ENCODE peak calls at places on chromosomes 13 and 19, in seven cellular contexts. Z, U, N, I, W, O and K are unnamed samples.

GRCh38 chr19:42601811-42602443 is 7.2 kb upstream of the CEACAM8 start:
- DNase-seq in Z (no peak), U (peak; percentile 24), N (no peak), I (peak; percentile 87), W (peak; percentile 34), O (peak; percentile 31), K (peak; percentile 40)

GRCh38 chr13:110801044-110801443 is 87.5 kb downstream of the ING1 start:
- DNase-seq in Z (no peak), U (no peak), N (no peak), I (peak; percentile 49), W (peak; percentile 13), O (no peak), K (no peak)

GRCh38 chr13:40391788-40392187 is 274.7 kb downstream of the FOXO1 start:
- DNase-seq in Z (no peak), U (no peak), N (no peak), I (no peak), W (no peak), O (no peak), K (no peak)

GRCh38 chr19:38082256-38083118 is 141.5 kb downstream of the DPF1 start:
- DNase-seq in Z (no peak), U (no peak), N (peak; percentile 72), I (no peak), W (no peak), O (no peak), K (no peak)

GRCh38 chr19:41753159-41753558 is 2.2 kb upstream of the CEACAM6 start:
- DNase-seq in Z (peak; percentile 33), U (no peak), N (peak; percentile 75), I (peak; percentile 91), W (peak; percentile 69), O (peak; percentile 65), K (peak; percentile 37)

GRCh38 chr19:33906578-33907335 is 110.1 kb downstream of the KCTD15 start:
- DNase-seq in Z (no peak), U (peak; percentile 2), N (no peak), I (peak; percentile 85), W (peak; percentile 11), O (peak; percentile 24), K (no peak)

GRCh38 chr19:35060160-35060855 is 18.8 kb downstream of the HPN start:
- DNase-seq in Z (no peak), U (no peak), N (peak; percentile 69), I (no peak), W (no peak), O (no peak), K (no peak)

GRCh38 chr19:5166262-5166661 is 174.3 kb downstream of the PTPRS start:
- DNase-seq in Z (no peak), U (peak; percentile 75), N (no peak), I (no peak), W (no peak), O (peak; percentile 73), K (no peak)

GRCh38 chr13:84137292-84137691 is 255.0 kb upstream of the SLITRK1 start:
- DNase-seq in Z (no peak), U (no peak), N (no peak), I (no peak), W (no peak), O (no peak), K (no peak)

GRCh38 chr13:31073859-31074718 is 87.6 kb downstream of the HSPH1 start:
- DNase-seq in Z (no peak), U (peak; percentile 69), N (no peak), I (no peak), W (peak; percentile 7), O (no peak), K (no peak)

GRCh38 chr13:63449549-63449948 is 2033.9 kb upstream of the PCDH20 start:
- DNase-seq in Z (no peak), U (no peak), N (no peak), I (no peak), W (peak; percentile 37), O (peak; percentile 5), K (no peak)

GRCh38 chr13:30375436-30375835 is 46.9 kb upstream of the UBE2L5 start:
- DNase-seq in Z (no peak), U (no peak), N (no peak), I (no peak), W (no peak), O (no peak), K (no peak)

GRCh38 chr13:112984954-112985802 is 16.2 kb downstream of the MCF2L start:
- DNase-seq in Z (no peak), U (no peak), N (peak; percentile 45), I (no peak), W (no peak), O (no peak), K (no peak)

GRCh38 chr19:8577247-8577646 is at the start of gene MYO1F:
- DNase-seq in Z (no peak), U (no peak), N (no peak), I (no peak), W (no peak), O (no peak), K (no peak)

DNA sequence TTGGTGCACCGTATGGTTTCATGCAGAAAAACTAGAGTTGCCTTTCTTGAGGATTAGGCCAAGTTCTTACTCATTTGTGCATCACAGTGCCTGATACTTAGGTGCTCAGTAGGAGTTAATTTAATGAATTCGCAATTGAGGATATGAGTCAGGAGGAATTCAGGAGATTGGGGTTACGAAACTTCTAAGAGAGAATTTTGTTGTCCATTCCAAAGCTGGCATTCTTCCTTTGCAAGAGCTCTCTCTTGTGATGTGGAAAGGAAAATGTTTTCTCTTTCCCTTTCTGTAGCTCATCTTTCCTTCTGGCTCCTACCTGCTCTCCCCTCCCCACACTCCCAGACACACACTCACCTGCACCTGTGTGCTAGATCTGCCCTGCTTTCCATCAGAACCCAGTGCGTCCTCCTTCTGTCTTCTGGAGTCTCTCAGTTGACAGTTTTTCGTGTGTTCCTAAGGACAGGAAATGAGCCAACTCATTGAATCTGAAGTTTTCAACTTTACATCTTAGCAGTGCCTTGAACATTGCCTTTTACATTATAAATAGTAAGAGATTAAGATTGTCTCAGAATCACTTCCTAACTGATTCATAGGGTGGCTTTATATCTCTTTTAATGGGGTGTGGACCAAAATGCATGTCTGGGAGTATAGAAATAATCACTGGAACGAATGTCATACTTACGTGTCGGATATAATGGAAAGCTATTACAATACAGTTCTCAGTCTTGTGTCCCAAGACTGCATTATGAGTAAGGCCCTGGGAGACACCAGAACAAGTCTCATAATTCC is 19.7 kb upstream of the ERCC5 start:
- DNase-seq in Z (no peak), U (peak; percentile 93), N (no peak), I (no peak), W (peak; percentile 91), O (no peak), K (no peak)
- H3K4me3 ChIP-seq in Z (no peak overlapping the region), U (peak overlapping the region; percentile 42), N (no peak overlapping the region), I (no peak overlapping the region), W (peak overlapping the region; percentile 17), O (no peak overlapping the region), K (peak overlapping the region; percentile 35)

GRCh38 chr19:58183822-58184215 is 958 bp downstream of the ZNF274 start:
- DNase-seq in Z (no peak), U (no peak), N (no peak), I (no peak), W (no peak), O (no peak), K (no peak)
- H3K9me3 ChIP-seq in Z (no peaks in the 10 kb centered on the region), U (peaks cover 81% of the 10 kb centered on the region), N (no peaks in the 10 kb centered on the region), I (peaks cover 84% of the 10 kb centered on the region), W (peaks cover 64% of the 10 kb centered on the region), O (peaks cover 95% of the 10 kb centered on the region), K (peaks cover 56% of the 10 kb centered on the region)

GRCh38 chr13:97967226-97967625 is 13.8 kb downstream of the IPO5 start:
- DNase-seq in Z (no peak), U (no peak), N (no peak), I (no peak), W (no peak), O (no peak), K (no peak)
- H3K4me3 ChIP-seq in Z (no peak overlapping the region), U (no peak overlapping the region), N (no peak overlapping the region), I (no peak overlapping the region), W (no peak overlapping the region), O (no peak overlapping the region), K (no peak overlapping the region)

GRCh38 chr13:98083507-98083906 is 59.4 kb upstream of the FARP1 start:
- DNase-seq in Z (no peak), U (peak; percentile 98), N (no peak), I (no peak), W (peak; percentile 80), O (no peak), K (peak; percentile 62)
- H3K9me3 ChIP-seq in Z (no peaks in the 10 kb centered on the region), U (no peaks in the 10 kb centered on the region), N (no peaks in the 10 kb centered on the region), I (peaks cover 8% of the 10 kb centered on the region), W (no peaks in the 10 kb centered on the region), O (no peaks in the 10 kb centered on the region), K (no peaks in the 10 kb centered on the region)

GRCh38 chr19:48556163-48556562 is 4.2 kb downstream of the SULT2B1 start:
- DNase-seq in Z (no peak), U (peak; percentile 69), N (no peak), I (peak; percentile 84), W (no peak), O (peak; percentile 93), K (peak; percentile 64)

GRCh38 chr19:48554385-48555091 is 2.6 kb downstream of the SULT2B1 start:
- DNase-seq in Z (no peak), U (no peak), N (no peak), I (peak; percentile 93), W (no peak), O (peak; percentile 97), K (no peak)

GRCh38 chr19:48551437-48552302 is at the start of gene SULT2B1:
- DNase-seq in Z (no peak), U (no peak), N (peak; percentile 89), I (no peak), W (no peak), O (peak; percentile 78), K (no peak)

GRCh38 chr19:48552406-48553322 is 692 bp downstream of the SULT2B1 start:
- DNase-seq in Z (no peak), U (no peak), N (no peak), I (no peak), W (no peak), O (no peak), K (no peak)

GRCh38 chr19:48553676-48554384 is 1.9 kb downstream of the SULT2B1 start:
- DNase-seq in Z (no peak), U (peak; percentile 86), N (peak; percentile 57), I (peak; percentile 84), W (no peak), O (peak; percentile 99), K (no peak)
- H3K4me3 ChIP-seq in Z (no peak overlapping the region), U (no peak overlapping the region), N (no peak overlapping the region), I (no peak overlapping the region), W (no peak overlapping the region), O (no peak overlapping the region), K (no peak overlapping the region)

DNA sequence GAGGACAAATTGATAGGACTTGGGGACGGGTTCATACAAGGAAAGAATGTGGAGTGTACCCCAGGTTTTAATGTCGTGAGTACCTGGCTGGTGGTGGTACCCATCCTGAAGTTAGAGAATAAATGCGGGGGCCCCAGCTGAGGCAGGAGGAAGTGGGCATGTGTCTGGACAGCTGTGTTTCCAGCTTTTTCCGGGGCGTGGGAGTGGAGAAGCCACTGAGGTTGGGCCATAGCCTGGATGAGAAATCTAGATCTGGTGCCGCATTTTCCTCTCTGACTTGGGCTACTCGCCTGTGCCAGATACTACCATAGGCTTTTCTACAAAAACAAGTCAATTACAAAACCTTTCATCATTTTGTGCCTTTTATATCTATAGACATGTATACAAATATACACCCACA is 147.4 kb downstream of the STK24 start:
- DNase-seq in Z (no peak), U (no peak), N (no peak), I (no peak), W (no peak), O (no peak), K (no peak)
- H3K9me3 ChIP-seq in Z (no peaks in the 10 kb centered on the region), U (no peaks in the 10 kb centered on the region), N (no peaks in the 10 kb centered on the region), I (no peaks in the 10 kb centered on the region), W (no peaks in the 10 kb centered on the region), O (no peaks in the 10 kb centered on the region), K (no peaks in the 10 kb centered on the region)